ENCODE peak calls at places on chromosomes 12 and 14, in four cellular contexts. M, L, G and V are unnamed samples.

GRCh38 chr12:52522346-52523011 is 2.3 kb upstream of the KRT5 start:
- DNase-seq in G (no peak), L (no peak), M (no peak), V (no peak)

GRCh38 chr14:52397844-52398243 is 83.7 kb downstream of the PTGER2 start:
- DNase-seq in G (no peak), M (no peak), L (no peak), V (no peak)

GRCh38 chr14:104741108-104741802 is 11.7 kb upstream of the SIVA1 start:
- DNase-seq in G (no peak), L (peak), M (no peak), V (no peak)

GRCh38 chr12:7907009-7907408 is 29.0 kb downstream of the SLC2A3 start:
- DNase-seq in G (peak), L (peak), M (peak), V (peak)

GRCh38 chr12:93939641-93940040 is 208.7 kb upstream of the PLXNC1 start:
- DNase-seq in M (no peak), L (no peak), G (no peak), V (no peak)

GRCh38 chr12:112540021-112540420 is 121.3 kb downstream of the PTPN11 start:
- DNase-seq in M (no peak), G (no peak), L (no peak), V (no peak)

GRCh38 chr12:31118831-31119530 is 45.3 kb downstream of the DDX11 start:
- DNase-seq in G (peak), L (peak), M (no peak), V (peak)

GRCh38 chr12:108305520-108305919 is 33.6 kb downstream of the CMKLR1 start:
- DNase-seq in L (peak), G (no peak), M (no peak), V (no peak)

DNA sequence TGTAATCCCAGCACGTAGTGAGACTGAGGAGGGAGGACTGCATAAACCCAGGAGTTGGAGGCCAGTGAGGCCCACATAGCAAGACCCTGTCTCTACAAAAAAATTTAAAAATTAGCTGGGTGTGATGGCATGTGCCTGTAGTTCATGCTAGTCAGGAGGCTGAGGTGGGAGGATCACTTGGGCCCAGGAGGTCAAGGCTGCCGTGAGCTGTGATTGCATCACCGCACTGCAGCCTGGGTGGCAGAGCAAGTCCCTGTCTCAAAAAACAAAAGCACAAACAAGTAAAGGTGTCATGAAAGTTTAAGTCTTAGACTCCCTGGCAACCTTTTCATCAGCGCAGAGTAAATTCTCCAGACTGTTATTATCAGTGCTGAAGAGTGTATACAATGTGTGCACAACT is 10.4 kb downstream of the TMEM30B start:
- DNase-seq in M (no peak), G (no peak), L (no peak), V (no peak)
- TF ChIP-seq FOXJ3 in M (no peak), G (no peak), L (no peak), V (no peak)

GRCh38 chr12:12800406-12801180 is 12.6 kb upstream of the DDX47 start:
- DNase-seq in G (no peak), M (no peak), L (no peak), V (no peak)
- TF ChIP-seq FOXJ3 in G (no peak), M (no peak), L (no peak), V (no peak)

GRCh38 chr12:122866379-122866778 is 29.5 kb downstream of the VPS37B start:
- DNase-seq in G (no peak), M (peak), L (no peak), V (no peak)

GRCh38 chr12:122868471-122869177 is 27.3 kb downstream of the VPS37B start:
- DNase-seq in L (no peak), M (no peak), G (no peak), V (no peak)

GRCh38 chr12:122869207-122869973 is 26.5 kb downstream of the VPS37B start:
- DNase-seq in L (no peak), G (no peak), M (no peak), V (no peak)

GRCh38 chr12:122866950-122867607 is 28.8 kb downstream of the VPS37B start:
- DNase-seq in L (peak), M (no peak), G (no peak), V (peak)

DNA sequence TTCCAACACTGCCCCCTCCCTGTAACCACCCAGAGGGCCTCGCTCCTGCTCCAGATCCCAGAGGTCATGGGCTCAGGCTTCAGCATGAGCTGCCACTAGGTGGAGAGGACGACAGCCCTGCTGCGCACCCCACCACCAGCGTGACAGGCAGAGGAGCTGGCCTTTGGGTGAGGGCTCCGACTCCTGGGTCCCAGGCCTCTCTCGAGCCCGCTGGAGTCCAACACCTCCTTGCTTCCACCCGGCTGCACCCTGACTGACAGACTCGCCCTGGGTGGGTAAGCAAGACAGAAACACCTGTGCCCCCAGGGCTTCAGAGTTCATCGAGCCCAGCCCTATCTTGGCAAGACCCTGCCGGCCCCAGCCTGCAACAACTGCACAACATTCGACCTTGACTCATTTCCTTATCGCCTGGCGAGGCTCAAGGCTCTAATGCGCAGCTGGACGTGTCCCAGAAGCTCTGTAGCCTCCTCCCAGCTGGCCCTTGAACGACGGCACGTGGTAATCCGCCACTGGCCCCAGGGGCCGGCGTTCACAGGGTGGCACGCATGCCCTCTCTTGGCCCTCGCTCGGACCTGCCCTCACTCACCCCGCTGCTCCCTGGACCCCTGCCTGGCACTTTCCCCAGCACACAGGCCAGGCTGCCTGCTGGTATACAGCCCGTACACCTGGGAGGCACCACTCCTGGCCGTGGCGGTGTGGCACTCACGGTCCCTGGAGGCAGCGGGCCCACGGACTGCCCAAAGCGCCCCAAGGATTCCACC is 28.0 kb downstream of the VPS37B start:
- DNase-seq in G (no peak), L (peak), M (peak), V (peak)
- TF ChIP-seq FOXJ3 in G (no peak), L (no peak), M (no peak), V (no peak)

DNA sequence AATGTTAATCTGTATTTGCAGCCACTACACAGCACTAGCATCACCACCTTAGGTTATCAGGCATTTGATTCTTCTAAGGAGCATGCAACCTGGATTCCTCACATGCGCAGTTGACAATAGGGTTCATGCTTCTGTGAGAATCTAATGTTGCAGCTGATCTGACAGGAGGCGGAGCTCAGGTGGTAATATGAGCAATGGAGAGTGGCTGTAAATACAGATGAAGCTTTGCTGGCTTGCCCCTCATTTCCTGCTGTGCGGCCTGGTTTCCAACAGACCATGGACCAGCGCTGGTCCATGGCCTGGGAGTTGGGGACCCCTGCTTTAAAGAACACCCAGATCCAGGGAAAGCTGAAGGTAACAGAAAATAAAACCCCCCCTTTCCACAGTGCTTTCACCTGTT is 51.0 kb downstream of the TMX1 start:
- DNase-seq in M (no peak), L (no peak), G (no peak), V (no peak)
- TF ChIP-seq FOXJ3 in M (no peak), L (no peak), G (no peak), V (no peak)

GRCh38 chr12:57726884-57727757 is 11.4 kb downstream of the AGAP2 start:
- DNase-seq in G (no peak), M (no peak), L (no peak), V (peak)
- TF ChIP-seq FOXJ3 in G (no peak), M (no peak), L (no peak), V (no peak)

GRCh38 chr12:105485321-105485910 is 154.9 kb downstream of the C12orf75 start:
- DNase-seq in M (no peak), G (no peak), L (no peak), V (no peak)
- TF ChIP-seq FOXJ3 in M (no peak), G (no peak), L (no peak), V (no peak)

GRCh38 chr14:57869530-57870088 is 3.7 kb upstream of the SLC35F4 start:
- DNase-seq in G (no peak), M (no peak), L (no peak), V (no peak)

GRCh38 chr14:57875985-57876384 is 10.1 kb upstream of the SLC35F4 start:
- DNase-seq in M (no peak), G (no peak), L (no peak), V (no peak)

GRCh38 chr14:57875296-57875695 is 9.4 kb upstream of the SLC35F4 start:
- DNase-seq in M (no peak), L (no peak), G (no peak), V (no peak)

GRCh38 chr14:57870686-57871457 is 5.0 kb upstream of the SLC35F4 start:
- DNase-seq in L (no peak), G (no peak), M (no peak), V (no peak)

GRCh38 chr14:57871487-57872080 is 5.7 kb upstream of the SLC35F4 start:
- DNase-seq in M (peak), L (peak), G (peak), V (peak)
- TF ChIP-seq FOXJ3 in M (no peak), L (no peak), G (no peak), V (no peak)

GRCh38 chr14:74882103-74882920 is 596 bp downstream of the DLST start:
- DNase-seq in M (no peak), L (peak), G (no peak), V (no peak)
- TF ChIP-seq FOXJ3 in M (no peak), L (no peak), G (no peak), V (no peak)

GRCh38 chr12:100422646-100423045 is 51.0 kb upstream of the NR1H4 start:
- DNase-seq in G (no peak), M (no peak), L (no peak), V (no peak)

GRCh38 chr12:100427078-100427477 is 46.6 kb upstream of the NR1H4 start:
- DNase-seq in L (no peak), G (no peak), M (peak), V (no peak)
- TF ChIP-seq FOXJ3 in L (no peak), G (no peak), M (no peak), V (no peak)

GRCh38 chr12:68639396-68639767 is 28.7 kb downstream of the RAP1B start:
- DNase-seq in M (no peak), L (no peak), G (no peak), V (no peak)

GRCh38 chr12:68636268-68636667 is 25.6 kb downstream of the RAP1B start:
- DNase-seq in G (no peak), M (no peak), L (no peak), V (no peak)

GRCh38 chr12:68638171-68638570 is 27.5 kb downstream of the RAP1B start:
- DNase-seq in G (no peak), M (no peak), L (no peak), V (no peak)

GRCh38 chr12:68641138-68641537 is 30.4 kb downstream of the RAP1B start:
- DNase-seq in G (no peak), L (no peak), M (no peak), V (no peak)

GRCh38 chr12:68638721-68639395 is 28.2 kb downstream of the RAP1B start:
- DNase-seq in G (no peak), M (no peak), L (no peak), V (no peak)
- TF ChIP-seq FOXJ3 in G (no peak), M (no peak), L (no peak), V (no peak)